ENCODE peak calls at places on chromosome 5, in nine cellular contexts. Q is SK-MEL-5; P is right lobe of liver; T is foreskin melanocyte; J is substantia nigra; I is frontal cortex; M is epithelial cell of proximal tubule; L is H54; S is activated T-helper 1 cell treated with anti-CD3 and anti-CD28 coated beads, Interleukin-12 subunit alpha, Interleukin-12 subunit beta, Interleukin-2, Interleukin-4 antibody, amounts not matched to agents 30 ng/mL and 10 ng/mL and 1 ng/mL, durations not matched to agents 14 hours and 24 hours and 36 hours. K is an unnamed sample.

GRCh38 chr5:166251786-166252185 is 2039.7 kb upstream of the WWC1 start:
- DNase-seq in Q (no peak), T (no peak), S (no peak), M (no peak), J (no peak), I (no peak), L (peak; percentile 1), P (no peak), K (no peak)

GRCh38 chr5:138752951-138753793 is at the start of gene CTNNA1:
- DNase-seq in I (peak; percentile 93), J (peak; percentile 50), P (peak; percentile 87), Q (peak; percentile 70), T (peak; percentile 35), L (peak; percentile 78), M (no peak), S (peak; percentile 48), K (peak; percentile 25)

GRCh38 chr5:149576021-149576420 is 5.3 kb upstream of the ARHGEF37 start:
- DNase-seq in M (no peak), L (no peak), Q (no peak), P (no peak), T (no peak), S (peak; percentile 8), I (no peak), J (no peak), K (no peak)

GRCh38 chr5:149060325-149060724 is 2.5 kb downstream of the SH3TC2 start:
- DNase-seq in Q (peak; percentile 9), M (no peak), S (no peak), J (no peak), P (peak; percentile 72), L (no peak), I (no peak), T (peak; percentile 24), K (no peak)

GRCh38 chr5:157827429-157827828 is 31.5 kb downstream of the CLINT1 start:
- DNase-seq in M (no peak), J (no peak), Q (no peak), S (no peak), P (no peak), L (no peak), I (no peak), T (no peak), K (no peak)

GRCh38 chr5:107449369-107449768 is 221.4 kb downstream of the EFNA5 start:
- DNase-seq in J (no peak), L (no peak), Q (no peak), I (no peak), T (no peak), S (no peak), M (no peak), P (no peak), K (no peak)

GRCh38 chr5:110469486-110469885 is 257.0 kb downstream of the TMEM232 start:
- DNase-seq in L (no peak), P (no peak), T (no peak), I (no peak), M (no peak), J (no peak), Q (no peak), S (no peak), K (no peak)

GRCh38 chr5:54401515-54401914 is 54.0 kb upstream of the HSPB3 start:
- DNase-seq in S (no peak), Q (no peak), T (no peak), M (no peak), I (no peak), L (no peak), J (no peak), P (no peak), K (no peak)

GRCh38 chr5:14545308-14545707 is 36.3 kb upstream of the OTULINL start:
- DNase-seq in L (no peak), P (no peak), I (no peak), S (no peak), M (no peak), J (no peak), T (no peak), Q (no peak), K (no peak)

GRCh38 chr5:5005351-5005750 is 134.8 kb upstream of the ADAMTS16 start:
- DNase-seq in T (no peak), I (no peak), J (no peak), L (no peak), Q (no peak), S (no peak), P (no peak), M (no peak), K (no peak)

GRCh38 chr5:27682600-27682999 is 644.2 kb upstream of the CDH9 start:
- DNase-seq in L (no peak), M (no peak), S (no peak), P (no peak), Q (peak; percentile 74), J (no peak), I (no peak), T (no peak), K (no peak)